ENCODE peak calls at places on chromosomes 13 and 19, in eight cellular contexts. S is HFFc6; C is cardiac muscle cell; X is PC-9; V is IMR-90; E is HL-60; Q is CD8-positive, alpha-beta T cell; U is ascending aorta. Z is an unnamed sample.

GRCh38 chr13:110298566-110299321 is 8.2 kb downstream of the COL4A1 start:
- DNase-seq in V (no peak), Q (no peak), C (no peak), X (no peak), U (no peak), E (no peak), S (no peak), Z (peak; percentile 46)

GRCh38 chr19:45607071-45608029 is 5.3 kb upstream of the GPR4 start:
- DNase-seq in E (peak; percentile 43), X (peak; percentile 50), S (peak; percentile 60), U (no peak), Q (peak; percentile 43), V (peak; percentile 59), C (peak; percentile 83), Z (peak; percentile 85)

GRCh38 chr19:11422163-11423068 is 3.3 kb upstream of the RGL3 start:
- DNase-seq in C (peak; percentile 34), V (no peak), X (peak; percentile 92), U (peak; percentile 77), Q (peak; percentile 60), S (peak; percentile 13), E (peak; percentile 29), Z (peak; percentile 39)

GRCh38 chr13:103762523-103762922 is 696.3 kb upstream of the SLC10A2 start:
- DNase-seq in C (no peak), U (no peak), S (no peak), X (no peak), V (no peak), Q (no peak), E (no peak), Z (no peak)

GRCh38 chr13:20969182-20969581 is 66.6 kb upstream of the XPO4 start:
- DNase-seq in V (peak; percentile 68), X (peak; percentile 36), S (peak; percentile 53), C (no peak), U (no peak), E (no peak), Q (no peak), Z (no peak)

GRCh38 chr13:94481966-94482365 is 2.5 kb upstream of the DCT start:
- DNase-seq in E (no peak), U (no peak), Q (no peak), X (no peak), S (peak; percentile 49), C (no peak), V (peak; percentile 66), Z (no peak)

GRCh38 chr19:49335784-49336481 is 727 bp downstream of the CD37 start:
- DNase-seq in V (no peak), U (no peak), C (no peak), S (no peak), X (no peak), E (no peak), Q (peak; percentile 20), Z (no peak)

GRCh38 chr13:36362251-36362650 is 16.1 kb upstream of the SPART start:
- DNase-seq in X (peak; percentile 76), Q (no peak), U (no peak), E (no peak), V (peak; percentile 91), C (no peak), S (peak; percentile 67), Z (no peak)

GRCh38 chr19:54355675-54356074 is 9.1 kb downstream of the LAIR1 start:
- DNase-seq in U (no peak), C (no peak), S (no peak), X (no peak), E (no peak), Q (no peak), V (no peak), Z (no peak)

GRCh38 chr19:54352546-54352945 is 12.2 kb downstream of the LAIR1 start:
- DNase-seq in S (no peak), Q (no peak), X (no peak), U (no peak), V (no peak), E (no peak), C (no peak), Z (no peak)

GRCh38 chr19:54354761-54355160 is 10.0 kb downstream of the LAIR1 start:
- DNase-seq in X (no peak), U (no peak), Q (no peak), V (no peak), S (no peak), E (no peak), C (no peak), Z (no peak)

GRCh38 chr19:54351474-54351873 is 12.5 kb upstream of the LILRA4 start:
- DNase-seq in U (no peak), E (no peak), X (no peak), Q (no peak), S (no peak), V (no peak), C (no peak), Z (no peak)

DNA sequence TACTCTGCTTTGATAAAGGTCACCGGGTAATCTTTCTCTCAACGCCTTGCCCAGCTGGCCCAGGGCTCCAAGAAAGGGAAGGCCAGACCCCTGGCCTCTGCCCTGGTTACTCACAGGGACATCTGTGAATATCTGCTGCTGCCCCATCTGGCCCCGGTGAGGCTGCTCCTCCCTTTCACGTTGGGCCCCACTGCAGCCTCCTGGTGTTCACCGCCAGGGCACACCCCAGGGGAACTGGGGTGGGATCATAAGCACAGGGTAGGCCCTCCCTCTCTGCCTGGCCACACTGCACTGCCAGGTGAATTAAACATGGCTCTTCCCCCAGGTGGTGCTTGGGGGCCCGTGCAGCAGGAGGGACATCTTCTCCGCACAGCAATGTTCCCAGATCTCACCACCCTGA is 12.7 kb downstream of the LAIR1 start:
- DNase-seq in V (no peak), C (no peak), S (no peak), Q (no peak), U (no peak), E (no peak), X (no peak), Z (no peak)
- TF ChIP-seq CTCF in V (no peak), C (no peak), S (no peak), Q (no peak), U (no peak), E (no peak), X (no peak), Z (no peak)

GRCh38 chr13:34001357-34001756 is 183.4 kb downstream of the RFC3 start:
- DNase-seq in Q (no peak), C (peak; percentile 35), S (no peak), V (no peak), X (no peak), U (no peak), E (no peak), Z (no peak)
- TF ChIP-seq CTCF in Q (no peak), C (no peak), S (no peak), V (no peak), X (no peak), U (no peak), E (no peak), Z (no peak)

GRCh38 chr19:29653398-29653797 is 11.9 kb upstream of the PLEKHF1 start:
- DNase-seq in S (no peak), U (no peak), X (no peak), C (no peak), E (no peak), V (no peak), Q (no peak), Z (no peak)

GRCh38 chr19:29658221-29658991 is 6.9 kb upstream of the PLEKHF1 start:
- DNase-seq in X (no peak), U (no peak), E (no peak), S (peak; percentile 25), V (peak; percentile 38), C (no peak), Q (no peak), Z (no peak)

GRCh38 chr19:29651622-29652394 is 13.5 kb upstream of the PLEKHF1 start:
- DNase-seq in U (no peak), C (no peak), E (no peak), V (no peak), X (no peak), Q (no peak), S (no peak), Z (no peak)

GRCh38 chr19:29650988-29651387 is 14.3 kb upstream of the PLEKHF1 start:
- DNase-seq in C (no peak), E (no peak), S (no peak), Q (no peak), X (no peak), V (no peak), U (no peak), Z (no peak)

DNA sequence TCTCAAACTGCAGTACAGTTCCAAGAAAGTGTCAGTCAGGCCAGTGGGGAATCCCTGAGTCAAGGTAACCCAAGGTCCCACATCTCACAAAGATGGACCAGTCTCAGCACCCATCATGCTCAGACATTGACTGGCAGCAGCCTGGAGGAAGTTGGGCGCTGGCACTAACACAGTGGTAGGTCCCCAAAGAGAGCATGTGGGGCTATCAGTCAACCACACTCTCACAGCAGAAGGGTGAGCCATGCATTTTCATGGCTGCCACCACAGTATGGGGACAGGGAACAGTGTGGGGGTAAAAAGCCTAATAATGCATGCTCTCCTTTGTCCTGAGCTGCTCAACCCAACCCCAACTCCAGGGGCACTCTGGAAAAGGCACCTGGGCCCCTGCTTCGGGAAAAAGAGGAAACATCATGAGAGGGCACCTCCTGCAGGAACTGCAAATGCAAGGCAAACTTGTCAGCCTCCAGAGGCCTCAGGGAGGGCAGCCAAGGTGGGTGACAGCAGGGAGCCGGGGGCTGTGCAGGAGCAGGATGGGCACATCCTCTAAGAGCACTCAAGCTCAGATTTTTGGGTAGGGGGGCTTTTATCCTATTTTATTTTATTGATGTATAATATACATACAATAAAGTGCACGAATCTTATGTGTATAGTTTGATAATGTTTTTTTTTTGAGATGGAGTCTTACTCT is 9.5 kb upstream of the PLEKHF1 start:
- DNase-seq in E (no peak), V (no peak), Q (no peak), S (no peak), C (no peak), U (no peak), X (no peak), Z (no peak)
- TF ChIP-seq CTCF in E (no peak), V (no peak), Q (no peak), S (no peak), C (no peak), U (no peak), X (no peak), Z (no peak)

GRCh38 chr19:5966941-5967340 is 11.0 kb downstream of the RANBP3 start:
- DNase-seq in V (no peak), X (no peak), U (no peak), Q (no peak), C (no peak), S (no peak), E (no peak), Z (no peak)

GRCh38 chr19:5968431-5969373 is 9.2 kb downstream of the RANBP3 start:
- DNase-seq in Q (no peak), C (no peak), U (no peak), S (no peak), X (no peak), V (no peak), E (no peak), Z (peak; percentile 19)

GRCh38 chr19:5969476-5969875 is 8.5 kb downstream of the RANBP3 start:
- DNase-seq in U (no peak), S (no peak), C (no peak), Q (no peak), V (no peak), X (no peak), E (no peak), Z (no peak)

GRCh38 chr19:5967571-5967970 is 10.4 kb downstream of the RANBP3 start:
- DNase-seq in C (no peak), X (no peak), S (no peak), E (no peak), Q (no peak), U (no peak), V (no peak), Z (no peak)

DNA sequence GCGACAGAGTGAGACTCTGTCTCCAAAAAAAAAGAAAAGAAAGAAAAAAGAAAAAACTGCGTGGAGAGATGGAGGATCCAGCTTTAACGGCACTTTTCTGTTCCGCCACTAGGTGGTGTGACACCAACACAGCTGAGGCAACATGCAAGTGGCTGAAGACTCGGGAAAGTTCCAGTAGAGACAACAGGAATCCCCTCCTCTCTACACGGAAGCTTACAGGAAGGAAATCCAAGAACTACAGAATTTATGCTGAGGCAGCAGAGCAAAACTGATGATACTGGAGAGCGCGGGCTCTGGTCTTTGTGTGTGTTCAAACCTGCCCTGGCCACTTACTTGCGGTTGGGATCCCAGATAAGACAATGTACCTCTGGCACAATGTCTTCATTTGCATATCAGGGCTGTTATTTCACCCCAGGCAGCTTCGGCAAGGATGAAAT is 9.9 kb downstream of the RANBP3 start:
- DNase-seq in U (no peak), C (peak; percentile 76), V (peak; percentile 88), E (peak; percentile 58), S (peak; percentile 74), Q (peak; percentile 69), X (no peak), Z (peak; percentile 69)
- TF ChIP-seq CTCF in U (peak; percentile 87), C (peak; percentile 91), V (peak; percentile 78), E (peak; percentile 79), S (peak; percentile 96), Q (peak; percentile 94), X (peak; percentile 79), Z (peak; percentile 91)

Z was measured in endothelial cell.